ENCODE peak calls at places on chromosomes 16 and 17, in nine cellular contexts. One of them, this sample, is unnamed.

GRCh38 chr16:54431997-54432367 is 145.4 kb upstream of the IRX3 start:
- DNase-seq in trophoblast cell: no peak
- DNase-seq in osteoblast: no peak
- DNase-seq in aorta: no peak
- DNase-seq in tibial artery: no peak
- DNase-seq in Peyer's patch: no peak
- DNase-seq in SJSA1: no peak
- DNase-seq in psoas muscle: no peak
- DNase-seq in A549: no peak
- DNase-seq in this sample: no peak

GRCh38 chr16:85369741-85370528 is 243.2 kb upstream of the GSE1 start:
- DNase-seq in trophoblast cell: peak; percentile 71
- DNase-seq in osteoblast: peak; percentile 97
- DNase-seq in aorta: peak; percentile 75
- DNase-seq in tibial artery: peak; percentile 85
- DNase-seq in Peyer's patch: peak; percentile 76
- DNase-seq in SJSA1: peak; percentile 63
- DNase-seq in psoas muscle: peak; percentile 59
- DNase-seq in A549: peak; percentile 79
- DNase-seq in this sample: peak; percentile 47

GRCh38 chr17:29291163-29291752 is 2.7 kb downstream of the NUFIP2 start:
- DNase-seq in trophoblast cell: peak; percentile 90
- DNase-seq in osteoblast: peak; percentile 96
- DNase-seq in aorta: no peak
- DNase-seq in tibial artery: no peak
- DNase-seq in Peyer's patch: no peak
- DNase-seq in SJSA1: peak; percentile 64
- DNase-seq in psoas muscle: no peak
- DNase-seq in A549: peak; percentile 51
- DNase-seq in this sample: peak; percentile 80

GRCh38 chr16:17303101-17303500 is 167.7 kb downstream of the XYLT1 start:
- DNase-seq in trophoblast cell: no peak
- DNase-seq in osteoblast: no peak
- DNase-seq in aorta: no peak
- DNase-seq in tibial artery: no peak
- DNase-seq in Peyer's patch: peak; percentile 73
- DNase-seq in SJSA1: no peak
- DNase-seq in psoas muscle: no peak
- DNase-seq in A549: no peak
- DNase-seq in this sample: peak; percentile 70

GRCh38 chr17:38620551-38621277 is 15.0 kb upstream of the SRCIN1 start:
- DNase-seq in trophoblast cell: no peak
- DNase-seq in osteoblast: peak; percentile 43
- DNase-seq in aorta: no peak
- DNase-seq in tibial artery: peak; percentile 40
- DNase-seq in Peyer's patch: peak; percentile 15
- DNase-seq in SJSA1: no peak
- DNase-seq in psoas muscle: no peak
- DNase-seq in A549: no peak
- DNase-seq in this sample: no peak

GRCh38 chr16:83743241-83743640 is 64.5 kb upstream of the HSBP1 start:
- DNase-seq in trophoblast cell: no peak
- DNase-seq in osteoblast: no peak
- DNase-seq in aorta: no peak
- DNase-seq in tibial artery: no peak
- DNase-seq in Peyer's patch: no peak
- DNase-seq in SJSA1: no peak
- DNase-seq in psoas muscle: no peak
- DNase-seq in A549: no peak
- DNase-seq in this sample: no peak

GRCh38 chr16:1175566-1176279 is 22.8 kb downstream of the CACNA1H start:
- DNase-seq in trophoblast cell: no peak
- DNase-seq in osteoblast: no peak
- DNase-seq in aorta: no peak
- DNase-seq in tibial artery: no peak
- DNase-seq in Peyer's patch: no peak
- DNase-seq in SJSA1: no peak
- DNase-seq in psoas muscle: no peak
- DNase-seq in A549: no peak
- DNase-seq in this sample: no peak

GRCh38 chr16:2486645-2487516 is 12.0 kb downstream of the TBC1D24 start:
- DNase-seq in trophoblast cell: peak; percentile 54
- DNase-seq in osteoblast: peak; percentile 76
- DNase-seq in aorta: peak; percentile 71
- DNase-seq in tibial artery: no peak
- DNase-seq in Peyer's patch: peak; percentile 88
- DNase-seq in SJSA1: no peak
- DNase-seq in psoas muscle: no peak
- DNase-seq in A549: no peak
- DNase-seq in this sample: peak; percentile 30

GRCh38 chr16:2716101-2716885 is 3.7 kb downstream of the PRSS27 start:
- DNase-seq in trophoblast cell: no peak
- DNase-seq in osteoblast: peak; percentile 48
- DNase-seq in aorta: no peak
- DNase-seq in tibial artery: peak; percentile 57
- DNase-seq in Peyer's patch: no peak
- DNase-seq in SJSA1: no peak
- DNase-seq in psoas muscle: no peak
- DNase-seq in A549: no peak
- DNase-seq in this sample: no peak

GRCh38 chr16:88869673-88869980 is 3.2 kb upstream of the PABPN1L start:
- DNase-seq in trophoblast cell: no peak
- DNase-seq in osteoblast: no peak
- DNase-seq in aorta: no peak
- DNase-seq in tibial artery: no peak
- DNase-seq in Peyer's patch: no peak
- DNase-seq in SJSA1: no peak
- DNase-seq in psoas muscle: peak; percentile 60
- DNase-seq in A549: no peak
- DNase-seq in this sample: no peak

GRCh38 chr17:81867123-81867951 is 3.8 kb downstream of the ARHGDIA start:
- DNase-seq in trophoblast cell: no peak
- DNase-seq in osteoblast: peak; percentile 78
- DNase-seq in aorta: no peak
- DNase-seq in tibial artery: no peak
- DNase-seq in Peyer's patch: peak; percentile 63
- DNase-seq in SJSA1: peak; percentile 46
- DNase-seq in psoas muscle: no peak
- DNase-seq in A549: no peak
- DNase-seq in this sample: peak; percentile 61

DNA sequence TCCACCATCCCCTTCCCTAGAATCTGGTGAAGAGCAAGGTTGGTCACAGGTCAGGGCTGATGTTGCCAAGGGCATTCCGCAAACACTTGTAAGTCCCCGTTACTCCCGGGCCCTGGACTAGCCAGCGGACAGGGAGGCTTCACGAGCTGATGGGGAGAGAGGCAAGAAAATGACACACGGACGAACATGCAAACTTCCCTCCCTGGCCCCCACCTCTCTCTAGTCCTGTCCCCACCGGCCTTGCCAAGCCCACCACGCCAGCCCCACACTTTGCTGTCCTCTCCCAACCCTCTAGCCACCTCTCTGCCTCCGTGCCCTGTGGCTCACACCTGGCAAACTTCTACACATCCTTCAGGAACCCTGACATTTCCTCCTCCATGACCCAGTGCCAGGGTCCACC is 54.8 kb downstream of the RPH3AL start:
- DNase-seq in trophoblast cell: no peak
- DNase-seq in osteoblast: peak; percentile 44
- DNase-seq in aorta: peak; percentile 33
- DNase-seq in tibial artery: no peak
- DNase-seq in Peyer's patch: no peak
- DNase-seq in SJSA1: no peak
- DNase-seq in psoas muscle: no peak
- DNase-seq in A549: no peak
- DNase-seq in this sample: no peak
- H3K4me3 ChIP-seq in trophoblast cell: no peak overlapping the region
- H3K4me3 ChIP-seq in osteoblast: no peak overlapping the region
- H3K4me3 ChIP-seq in aorta: no peak overlapping the region
- H3K4me3 ChIP-seq in tibial artery: no peak overlapping the region
- H3K4me3 ChIP-seq in Peyer's patch: no peak overlapping the region
- H3K4me3 ChIP-seq in SJSA1: no peak overlapping the region
- H3K4me3 ChIP-seq in psoas muscle: no peak overlapping the region
- H3K4me3 ChIP-seq in A549: no peak overlapping the region
- H3K4me3 ChIP-seq in this sample: no peak overlapping the region

GRCh38 chr16:31129568-31130335 is 5.8 kb downstream of the PRSS8 start:
- DNase-seq in trophoblast cell: peak; percentile 25
- DNase-seq in osteoblast: peak; percentile 80
- DNase-seq in aorta: peak; percentile 83
- DNase-seq in tibial artery: no peak
- DNase-seq in Peyer's patch: no peak
- DNase-seq in SJSA1: no peak
- DNase-seq in psoas muscle: peak; percentile 57
- DNase-seq in A549: no peak
- DNase-seq in this sample: peak; percentile 46

GRCh38 chr16:31130899-31131298 is 4.6 kb downstream of the PRSS8 start:
- DNase-seq in trophoblast cell: peak; percentile 95
- DNase-seq in osteoblast: peak; percentile 77
- DNase-seq in aorta: no peak
- DNase-seq in tibial artery: no peak
- DNase-seq in Peyer's patch: peak; percentile 91
- DNase-seq in SJSA1: no peak
- DNase-seq in psoas muscle: no peak
- DNase-seq in A549: no peak
- DNase-seq in this sample: peak; percentile 97

GRCh38 chr16:31131416-31131815 is 4.1 kb downstream of the PRSS8 start:
- DNase-seq in trophoblast cell: no peak
- DNase-seq in osteoblast: peak; percentile 81
- DNase-seq in aorta: no peak
- DNase-seq in tibial artery: no peak
- DNase-seq in Peyer's patch: no peak
- DNase-seq in SJSA1: no peak
- DNase-seq in psoas muscle: no peak
- DNase-seq in A549: no peak
- DNase-seq in this sample: no peak

GRCh38 chr16:31128711-31129567 is 6.6 kb downstream of the PRSS8 start:
- DNase-seq in trophoblast cell: peak; percentile 25
- DNase-seq in osteoblast: peak; percentile 73
- DNase-seq in aorta: peak; percentile 70
- DNase-seq in tibial artery: no peak
- DNase-seq in Peyer's patch: peak; percentile 87
- DNase-seq in SJSA1: no peak
- DNase-seq in psoas muscle: no peak
- DNase-seq in A549: no peak
- DNase-seq in this sample: peak; percentile 86

DNA sequence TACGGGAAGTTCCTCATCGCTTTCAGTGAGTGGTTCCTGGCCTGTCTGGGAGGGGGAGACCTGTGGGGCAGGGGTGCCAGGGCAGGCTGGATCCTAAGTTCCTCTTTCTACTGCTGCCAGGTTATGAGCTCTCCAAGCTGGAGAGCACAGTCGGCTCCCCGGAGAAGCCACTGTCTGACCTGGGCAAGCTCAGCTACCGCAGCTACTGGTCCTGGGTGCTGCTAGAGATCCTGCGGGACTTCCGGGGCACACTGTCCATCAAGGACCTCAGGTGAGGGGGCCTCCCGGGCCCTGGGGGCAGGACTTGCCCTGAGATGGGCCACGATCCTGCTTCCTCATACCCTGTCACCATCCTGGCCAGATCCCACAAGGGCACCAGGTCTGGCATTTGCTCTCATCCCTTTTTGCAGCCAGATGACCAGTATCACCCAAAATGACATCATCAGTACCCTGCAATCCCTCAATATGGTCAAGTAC is 5.2 kb downstream of the PRSS8 start:
- DNase-seq in trophoblast cell: no peak
- DNase-seq in osteoblast: peak; percentile 8
- DNase-seq in aorta: no peak
- DNase-seq in tibial artery: no peak
- DNase-seq in Peyer's patch: no peak
- DNase-seq in SJSA1: no peak
- DNase-seq in psoas muscle: no peak
- DNase-seq in A549: no peak
- DNase-seq in this sample: peak; percentile 29
- H3K4me1 ChIP-seq in trophoblast cell: peaks cover 37% of the 10 kb centered on the region
- H3K4me1 ChIP-seq in osteoblast: peaks cover 4% of the 10 kb centered on the region
- H3K4me1 ChIP-seq in aorta: no peaks in the 10 kb centered on the region
- H3K4me1 ChIP-seq in tibial artery: peaks cover 31% of the 10 kb centered on the region
- H3K4me1 ChIP-seq in Peyer's patch: no peaks in the 10 kb centered on the region
- H3K4me1 ChIP-seq in SJSA1: no peaks in the 10 kb centered on the region
- H3K4me1 ChIP-seq in psoas muscle: peaks cover 27% of the 10 kb centered on the region
- H3K4me1 ChIP-seq in A549: peaks cover 14% of the 10 kb centered on the region
- H3K4me1 ChIP-seq in this sample: peaks cover 4% of the 10 kb centered on the region

GRCh38 chr17:65558311-65558682 is 3.2 kb downstream of the AXIN2 start:
- DNase-seq in trophoblast cell: no peak
- DNase-seq in osteoblast: no peak
- DNase-seq in aorta: peak; percentile 41
- DNase-seq in tibial artery: no peak
- DNase-seq in Peyer's patch: no peak
- DNase-seq in SJSA1: no peak
- DNase-seq in psoas muscle: no peak
- DNase-seq in A549: no peak
- DNase-seq in this sample: no peak
- H3K4me3 ChIP-seq in trophoblast cell: no peak overlapping the region
- H3K4me3 ChIP-seq in osteoblast: no peak overlapping the region
- H3K4me3 ChIP-seq in aorta: peak overlapping the region; percentile 99
- H3K4me3 ChIP-seq in tibial artery: peak overlapping the region; percentile 94
- H3K4me3 ChIP-seq in Peyer's patch: no peak overlapping the region
- H3K4me3 ChIP-seq in SJSA1: no peak overlapping the region
- H3K4me3 ChIP-seq in psoas muscle: no peak overlapping the region
- H3K4me3 ChIP-seq in A549: no peak overlapping the region
- H3K4me3 ChIP-seq in this sample: no peak overlapping the region

DNA sequence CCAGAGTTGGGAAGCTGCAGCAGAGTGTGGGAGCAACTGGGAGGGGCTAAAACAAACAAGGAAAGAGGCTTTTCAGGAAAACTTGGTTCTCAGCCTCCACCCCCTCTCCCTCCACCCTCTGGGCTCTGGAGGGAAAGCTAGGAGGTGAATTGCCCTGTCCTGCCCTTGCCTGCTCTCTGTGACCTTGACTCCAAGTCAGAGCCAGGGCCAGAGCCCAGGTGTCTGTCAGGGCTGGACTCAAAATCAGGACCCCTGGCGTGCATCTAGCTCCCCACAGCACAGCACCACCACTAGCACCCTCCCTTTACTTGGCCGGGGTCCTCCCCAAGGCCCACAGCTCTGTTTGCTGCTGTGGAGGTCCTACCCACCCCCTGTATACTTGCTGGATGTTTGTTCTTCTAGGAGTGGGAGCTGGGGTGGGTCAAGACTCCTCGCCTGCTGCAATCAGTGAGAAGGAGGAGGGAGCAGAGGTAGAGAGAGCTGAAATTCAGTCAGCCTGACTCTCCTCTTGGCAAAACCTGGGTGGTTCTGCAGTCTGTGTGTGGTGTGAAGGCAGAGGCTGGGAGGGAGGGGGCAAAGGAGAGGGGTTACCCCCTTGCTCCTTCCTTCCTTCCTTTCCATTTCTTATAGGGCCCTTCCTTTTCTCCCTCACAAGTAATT is 2.8 kb upstream of the NR1D1 start:
- DNase-seq in trophoblast cell: no peak
- DNase-seq in osteoblast: peak; percentile 38
- DNase-seq in aorta: no peak
- DNase-seq in tibial artery: no peak
- DNase-seq in Peyer's patch: no peak
- DNase-seq in SJSA1: no peak
- DNase-seq in psoas muscle: no peak
- DNase-seq in A549: no peak
- DNase-seq in this sample: no peak
- H3K4me1 ChIP-seq in trophoblast cell: peaks cover 38% of the 10 kb centered on the region
- H3K4me1 ChIP-seq in osteoblast: peaks cover 29% of the 10 kb centered on the region
- H3K4me1 ChIP-seq in aorta: no peaks in the 10 kb centered on the region
- H3K4me1 ChIP-seq in tibial artery: peaks cover 71% of the 10 kb centered on the region
- H3K4me1 ChIP-seq in Peyer's patch: peaks cover 22% of the 10 kb centered on the region
- H3K4me1 ChIP-seq in SJSA1: peaks cover 35% of the 10 kb centered on the region
- H3K4me1 ChIP-seq in psoas muscle: peaks cover 70% of the 10 kb centered on the region
- H3K4me1 ChIP-seq in A549: peaks cover 60% of the 10 kb centered on the region
- H3K4me1 ChIP-seq in this sample: peaks cover 8% of the 10 kb centered on the region

This sample was measured in small intestine.